ENCODE peak calls at places on chromosomes 16 and 17, in seven cellular contexts. One of them, this sample, is unnamed.

GRCh38 chr16:87384162-87384999 is 805 bp upstream of the FBXO31 start:
- DNase-seq in AML-193: peak; percentile 59
- DNase-seq in brain microvascular endothelial cell: no peak
- DNase-seq in stimulated activated CD8-positive, alpha-beta memory T cell treated with anti-CD3 and anti-CD28 coated beads, Interleukin-7, amount 100 ng/mL, for 24 hours: no peak
- DNase-seq in NAMALWA: peak; percentile 44
- DNase-seq in AG10803: no peak
- DNase-seq in T-helper 2 cell: no peak
- DNase-seq in this sample: no peak

GRCh38 chr17:72004476-72005331 is 116.1 kb upstream of the SOX9 start:
- DNase-seq in NAMALWA: no peak
- DNase-seq in AML-193: no peak
- DNase-seq in brain microvascular endothelial cell: no peak
- DNase-seq in T-helper 2 cell: no peak
- DNase-seq in AG10803: peak; percentile 51
- DNase-seq in stimulated activated CD8-positive, alpha-beta memory T cell treated with anti-CD3 and anti-CD28 coated beads, Interleukin-7, amount 100 ng/mL, for 24 hours: no peak
- DNase-seq in this sample: no peak

GRCh38 chr16:56634715-56635440 is 2.4 kb downstream of the MT1M start:
- DNase-seq in brain microvascular endothelial cell: no peak
- DNase-seq in AG10803: no peak
- DNase-seq in stimulated activated CD8-positive, alpha-beta memory T cell treated with anti-CD3 and anti-CD28 coated beads, Interleukin-7, amount 100 ng/mL, for 24 hours: no peak
- DNase-seq in NAMALWA: no peak
- DNase-seq in T-helper 2 cell: no peak
- DNase-seq in AML-193: no peak
- DNase-seq in this sample: no peak

GRCh38 chr16:1477033-1477432 is 2.2 kb upstream of the CLCN7 start:
- DNase-seq in T-helper 2 cell: no peak
- DNase-seq in brain microvascular endothelial cell: no peak
- DNase-seq in NAMALWA: no peak
- DNase-seq in AML-193: no peak
- DNase-seq in stimulated activated CD8-positive, alpha-beta memory T cell treated with anti-CD3 and anti-CD28 coated beads, Interleukin-7, amount 100 ng/mL, for 24 hours: no peak
- DNase-seq in AG10803: no peak
- DNase-seq in this sample: no peak

GRCh38 chr16:9098377-9099090 is 7.1 kb downstream of the HAPSTR1 start:
- DNase-seq in NAMALWA: peak; percentile 16
- DNase-seq in AG10803: no peak
- DNase-seq in brain microvascular endothelial cell: no peak
- DNase-seq in stimulated activated CD8-positive, alpha-beta memory T cell treated with anti-CD3 and anti-CD28 coated beads, Interleukin-7, amount 100 ng/mL, for 24 hours: no peak
- DNase-seq in T-helper 2 cell: no peak
- DNase-seq in AML-193: no peak
- DNase-seq in this sample: no peak

GRCh38 chr17:63702223-63702577 is 2.3 kb upstream of the LIMD2 start:
- DNase-seq in stimulated activated CD8-positive, alpha-beta memory T cell treated with anti-CD3 and anti-CD28 coated beads, Interleukin-7, amount 100 ng/mL, for 24 hours: no peak
- DNase-seq in AG10803: no peak
- DNase-seq in brain microvascular endothelial cell: no peak
- DNase-seq in AML-193: peak; percentile 79
- DNase-seq in T-helper 2 cell: no peak
- DNase-seq in NAMALWA: peak; percentile 67
- DNase-seq in this sample: no peak

GRCh38 chr16:1687427-1688316 is 9.6 kb downstream of the JPT2 start:
- DNase-seq in AML-193: no peak
- DNase-seq in T-helper 2 cell: no peak
- DNase-seq in brain microvascular endothelial cell: no peak
- DNase-seq in stimulated activated CD8-positive, alpha-beta memory T cell treated with anti-CD3 and anti-CD28 coated beads, Interleukin-7, amount 100 ng/mL, for 24 hours: no peak
- DNase-seq in NAMALWA: no peak
- DNase-seq in AG10803: no peak
- DNase-seq in this sample: no peak

GRCh38 chr17:31099051-31099450 is 4.3 kb downstream of the NF1 start:
- DNase-seq in AG10803: peak; percentile 67
- DNase-seq in T-helper 2 cell: no peak
- DNase-seq in NAMALWA: no peak
- DNase-seq in brain microvascular endothelial cell: no peak
- DNase-seq in AML-193: no peak
- DNase-seq in stimulated activated CD8-positive, alpha-beta memory T cell treated with anti-CD3 and anti-CD28 coated beads, Interleukin-7, amount 100 ng/mL, for 24 hours: no peak
- DNase-seq in this sample: no peak

GRCh38 chr16:53549970-53550406 is 47.0 kb upstream of the AKTIP start:
- DNase-seq in NAMALWA: peak; percentile 72
- DNase-seq in AML-193: peak; percentile 56
- DNase-seq in AG10803: peak; percentile 91
- DNase-seq in brain microvascular endothelial cell: peak; percentile 75
- DNase-seq in stimulated activated CD8-positive, alpha-beta memory T cell treated with anti-CD3 and anti-CD28 coated beads, Interleukin-7, amount 100 ng/mL, for 24 hours: no peak
- DNase-seq in T-helper 2 cell: no peak
- DNase-seq in this sample: no peak

GRCh38 chr16:89923640-89924297 is 627 bp downstream of the TUBB3 start:
- DNase-seq in stimulated activated CD8-positive, alpha-beta memory T cell treated with anti-CD3 and anti-CD28 coated beads, Interleukin-7, amount 100 ng/mL, for 24 hours: no peak
- DNase-seq in brain microvascular endothelial cell: no peak
- DNase-seq in NAMALWA: peak; percentile 62
- DNase-seq in T-helper 2 cell: no peak
- DNase-seq in AG10803: no peak
- DNase-seq in AML-193: no peak
- DNase-seq in this sample: no peak

GRCh38 chr16:4734730-4735575 is 616 bp downstream of the DNAAF8 start:
- DNase-seq in NAMALWA: peak; percentile 90
- DNase-seq in brain microvascular endothelial cell: peak; percentile 87
- DNase-seq in AML-193: peak; percentile 50
- DNase-seq in stimulated activated CD8-positive, alpha-beta memory T cell treated with anti-CD3 and anti-CD28 coated beads, Interleukin-7, amount 100 ng/mL, for 24 hours: peak; percentile 93
- DNase-seq in AG10803: peak; percentile 69
- DNase-seq in T-helper 2 cell: peak; percentile 93
- DNase-seq in this sample: peak; percentile 75

GRCh38 chr17:69762766-69763165 is 312.3 kb upstream of the KCNJ16 start:
- DNase-seq in brain microvascular endothelial cell: no peak
- DNase-seq in AML-193: no peak
- DNase-seq in AG10803: no peak
- DNase-seq in NAMALWA: no peak
- DNase-seq in T-helper 2 cell: no peak
- DNase-seq in stimulated activated CD8-positive, alpha-beta memory T cell treated with anti-CD3 and anti-CD28 coated beads, Interleukin-7, amount 100 ng/mL, for 24 hours: no peak
- DNase-seq in this sample: no peak

GRCh38 chr16:68752602-68753001 is 15.5 kb downstream of the CDH1 start:
- DNase-seq in NAMALWA: no peak
- DNase-seq in T-helper 2 cell: no peak
- DNase-seq in brain microvascular endothelial cell: no peak
- DNase-seq in stimulated activated CD8-positive, alpha-beta memory T cell treated with anti-CD3 and anti-CD28 coated beads, Interleukin-7, amount 100 ng/mL, for 24 hours: no peak
- DNase-seq in AG10803: no peak
- DNase-seq in AML-193: no peak
- DNase-seq in this sample: no peak

GRCh38 chr17:69761767-69762321 is 313.2 kb upstream of the KCNJ16 start:
- DNase-seq in T-helper 2 cell: no peak
- DNase-seq in stimulated activated CD8-positive, alpha-beta memory T cell treated with anti-CD3 and anti-CD28 coated beads, Interleukin-7, amount 100 ng/mL, for 24 hours: no peak
- DNase-seq in NAMALWA: no peak
- DNase-seq in brain microvascular endothelial cell: no peak
- DNase-seq in AML-193: no peak
- DNase-seq in AG10803: peak; percentile 99
- DNase-seq in this sample: no peak

GRCh38 chr17:73369126-73369525 is 57.3 kb upstream of the CDC42EP4 start:
- DNase-seq in AML-193: no peak
- DNase-seq in stimulated activated CD8-positive, alpha-beta memory T cell treated with anti-CD3 and anti-CD28 coated beads, Interleukin-7, amount 100 ng/mL, for 24 hours: no peak
- DNase-seq in NAMALWA: no peak
- DNase-seq in T-helper 2 cell: no peak
- DNase-seq in AG10803: no peak
- DNase-seq in brain microvascular endothelial cell: no peak
- DNase-seq in this sample: no peak

GRCh38 chr17:12737740-12738469 is 51.4 kb upstream of the ARHGAP44 start:
- DNase-seq in brain microvascular endothelial cell: no peak
- DNase-seq in stimulated activated CD8-positive, alpha-beta memory T cell treated with anti-CD3 and anti-CD28 coated beads, Interleukin-7, amount 100 ng/mL, for 24 hours: no peak
- DNase-seq in T-helper 2 cell: no peak
- DNase-seq in AG10803: no peak
- DNase-seq in AML-193: no peak
- DNase-seq in NAMALWA: no peak
- DNase-seq in this sample: no peak

GRCh38 chr16:29820271-29820701 is at the start of gene MVP:
- DNase-seq in brain microvascular endothelial cell: peak; percentile 32
- DNase-seq in T-helper 2 cell: no peak
- DNase-seq in AG10803: peak; percentile 70
- DNase-seq in AML-193: peak; percentile 64
- DNase-seq in stimulated activated CD8-positive, alpha-beta memory T cell treated with anti-CD3 and anti-CD28 coated beads, Interleukin-7, amount 100 ng/mL, for 24 hours: no peak
- DNase-seq in NAMALWA: peak; percentile 56
- DNase-seq in this sample: peak; percentile 60

GRCh38 chr17:78706271-78706915 is 75.7 kb downstream of the CYTH1 start:
- DNase-seq in AG10803: no peak
- DNase-seq in stimulated activated CD8-positive, alpha-beta memory T cell treated with anti-CD3 and anti-CD28 coated beads, Interleukin-7, amount 100 ng/mL, for 24 hours: no peak
- DNase-seq in NAMALWA: peak; percentile 62
- DNase-seq in AML-193: no peak
- DNase-seq in brain microvascular endothelial cell: peak; percentile 46
- DNase-seq in T-helper 2 cell: no peak
- DNase-seq in this sample: no peak

GRCh38 chr17:58303981-58304734 is 23.4 kb upstream of the MPO start:
- DNase-seq in T-helper 2 cell: no peak
- DNase-seq in brain microvascular endothelial cell: peak; percentile 24
- DNase-seq in AML-193: peak; percentile 72
- DNase-seq in NAMALWA: peak; percentile 79
- DNase-seq in stimulated activated CD8-positive, alpha-beta memory T cell treated with anti-CD3 and anti-CD28 coated beads, Interleukin-7, amount 100 ng/mL, for 24 hours: no peak
- DNase-seq in AG10803: peak; percentile 29
- DNase-seq in this sample: peak; percentile 68

GRCh38 chr17:40063915-40064531 is 1.3 kb downstream of the THRA start:
- DNase-seq in T-helper 2 cell: no peak
- DNase-seq in AML-193: peak; percentile 35
- DNase-seq in AG10803: no peak
- DNase-seq in NAMALWA: peak; percentile 31
- DNase-seq in brain microvascular endothelial cell: no peak
- DNase-seq in stimulated activated CD8-positive, alpha-beta memory T cell treated with anti-CD3 and anti-CD28 coated beads, Interleukin-7, amount 100 ng/mL, for 24 hours: no peak
- DNase-seq in this sample: peak; percentile 86

GRCh38 chr17:47987240-47987835 is 16.4 kb downstream of the CDK5RAP3 start:
- DNase-seq in T-helper 2 cell: no peak
- DNase-seq in stimulated activated CD8-positive, alpha-beta memory T cell treated with anti-CD3 and anti-CD28 coated beads, Interleukin-7, amount 100 ng/mL, for 24 hours: no peak
- DNase-seq in NAMALWA: no peak
- DNase-seq in AML-193: no peak
- DNase-seq in brain microvascular endothelial cell: no peak
- DNase-seq in AG10803: peak; percentile 33
- DNase-seq in this sample: no peak

GRCh38 chr17:2924211-2924610 is 128.0 kb downstream of the RAP1GAP2 start:
- DNase-seq in AG10803: no peak
- DNase-seq in brain microvascular endothelial cell: no peak
- DNase-seq in stimulated activated CD8-positive, alpha-beta memory T cell treated with anti-CD3 and anti-CD28 coated beads, Interleukin-7, amount 100 ng/mL, for 24 hours: no peak
- DNase-seq in T-helper 2 cell: no peak
- DNase-seq in NAMALWA: no peak
- DNase-seq in AML-193: no peak
- DNase-seq in this sample: no peak

GRCh38 chr17:66727634-66728570 is 107.0 kb upstream of the CACNG5 start:
- DNase-seq in stimulated activated CD8-positive, alpha-beta memory T cell treated with anti-CD3 and anti-CD28 coated beads, Interleukin-7, amount 100 ng/mL, for 24 hours: no peak
- DNase-seq in T-helper 2 cell: no peak
- DNase-seq in brain microvascular endothelial cell: peak; percentile 50
- DNase-seq in AML-193: peak; percentile 54
- DNase-seq in NAMALWA: peak; percentile 84
- DNase-seq in AG10803: peak; percentile 34
- DNase-seq in this sample: no peak

GRCh38 chr17:50658602-50659001 is 23.9 kb downstream of the ABCC3 start:
- DNase-seq in NAMALWA: no peak
- DNase-seq in T-helper 2 cell: no peak
- DNase-seq in stimulated activated CD8-positive, alpha-beta memory T cell treated with anti-CD3 and anti-CD28 coated beads, Interleukin-7, amount 100 ng/mL, for 24 hours: no peak
- DNase-seq in AG10803: no peak
- DNase-seq in AML-193: no peak
- DNase-seq in brain microvascular endothelial cell: no peak
- DNase-seq in this sample: no peak

GRCh38 chr17:77872199-77872598 is 86.3 kb upstream of the TNRC6C start:
- DNase-seq in AML-193: no peak
- DNase-seq in brain microvascular endothelial cell: no peak
- DNase-seq in AG10803: no peak
- DNase-seq in NAMALWA: no peak
- DNase-seq in T-helper 2 cell: no peak
- DNase-seq in stimulated activated CD8-positive, alpha-beta memory T cell treated with anti-CD3 and anti-CD28 coated beads, Interleukin-7, amount 100 ng/mL, for 24 hours: no peak
- DNase-seq in this sample: no peak

GRCh38 chr17:74737299-74738050 is 419 bp downstream of the RAB37 start:
- DNase-seq in AG10803: no peak
- DNase-seq in AML-193: peak; percentile 67
- DNase-seq in stimulated activated CD8-positive, alpha-beta memory T cell treated with anti-CD3 and anti-CD28 coated beads, Interleukin-7, amount 100 ng/mL, for 24 hours: no peak
- DNase-seq in NAMALWA: peak; percentile 65
- DNase-seq in brain microvascular endothelial cell: no peak
- DNase-seq in T-helper 2 cell: no peak
- DNase-seq in this sample: no peak

GRCh38 chr17:79192503-79193500 is 118.2 kb downstream of the ENGASE start:
- DNase-seq in brain microvascular endothelial cell: peak; percentile 11
- DNase-seq in T-helper 2 cell: no peak
- DNase-seq in NAMALWA: peak; percentile 19
- DNase-seq in AG10803: peak; percentile 7
- DNase-seq in AML-193: no peak
- DNase-seq in stimulated activated CD8-positive, alpha-beta memory T cell treated with anti-CD3 and anti-CD28 coated beads, Interleukin-7, amount 100 ng/mL, for 24 hours: no peak
- DNase-seq in this sample: no peak

GRCh38 chr16:88348377-88349152 is 34.2 kb upstream of the ZNF469 start:
- DNase-seq in NAMALWA: no peak
- DNase-seq in AG10803: no peak
- DNase-seq in brain microvascular endothelial cell: no peak
- DNase-seq in stimulated activated CD8-positive, alpha-beta memory T cell treated with anti-CD3 and anti-CD28 coated beads, Interleukin-7, amount 100 ng/mL, for 24 hours: no peak
- DNase-seq in AML-193: no peak
- DNase-seq in T-helper 2 cell: no peak
- DNase-seq in this sample: peak; percentile 47

GRCh38 chr16:67719778-67720144 is 645 bp upstream of the GFOD2 start:
- DNase-seq in NAMALWA: no peak
- DNase-seq in AG10803: peak; percentile 68
- DNase-seq in T-helper 2 cell: no peak
- DNase-seq in AML-193: peak; percentile 47
- DNase-seq in stimulated activated CD8-positive, alpha-beta memory T cell treated with anti-CD3 and anti-CD28 coated beads, Interleukin-7, amount 100 ng/mL, for 24 hours: no peak
- DNase-seq in brain microvascular endothelial cell: peak; percentile 70
- DNase-seq in this sample: no peak

This sample was measured in CD14-positive monocyte.